ENCODE peak calls at places on chromosomes 6 and 20, in ten cellular contexts. One of them, this sample, is unnamed.

GRCh38 chr20:2316847-2317495 is 21.2 kb downstream of the TGM3 start:
- DNase-seq in AG04450: no peak
- DNase-seq in A549: no peak
- DNase-seq in prostate gland: no peak
- DNase-seq in BJ: no peak
- DNase-seq in fibroblast of villous mesenchyme: no peak
- DNase-seq in lower leg skin: no peak
- DNase-seq in endodermal cell: no peak
- DNase-seq in psoas muscle: no peak
- DNase-seq in GM12865: no peak
- DNase-seq in this sample: no peak

GRCh38 chr6:73285674-73286283 is 22.8 kb upstream of the KHDC1 start:
- DNase-seq in psoas muscle: no peak
- DNase-seq in A549: peak
- DNase-seq in lower leg skin: no peak
- DNase-seq in AG04450: peak
- DNase-seq in fibroblast of villous mesenchyme: peak
- DNase-seq in endodermal cell: no peak
- DNase-seq in BJ: no peak
- DNase-seq in GM12865: peak
- DNase-seq in prostate gland: no peak
- DNase-seq in this sample: no peak

GRCh38 chr6:131199568-131200272 is 64.5 kb downstream of the AKAP7 start:
- DNase-seq in BJ: no peak
- DNase-seq in lower leg skin: no peak
- DNase-seq in prostate gland: no peak
- DNase-seq in A549: peak
- DNase-seq in fibroblast of villous mesenchyme: peak
- DNase-seq in GM12865: peak
- DNase-seq in psoas muscle: no peak
- DNase-seq in AG04450: no peak
- DNase-seq in endodermal cell: peak
- DNase-seq in this sample: peak

GRCh38 chr6:21053612-21054011 is 519.4 kb downstream of the CDKAL1 start:
- DNase-seq in psoas muscle: no peak
- DNase-seq in lower leg skin: no peak
- DNase-seq in GM12865: no peak
- DNase-seq in fibroblast of villous mesenchyme: peak
- DNase-seq in BJ: no peak
- DNase-seq in endodermal cell: no peak
- DNase-seq in AG04450: no peak
- DNase-seq in A549: no peak
- DNase-seq in prostate gland: no peak
- DNase-seq in this sample: no peak

GRCh38 chr6:117505337-117505736 is 22.9 kb downstream of the DCBLD1 start:
- DNase-seq in psoas muscle: no peak
- DNase-seq in A549: peak
- DNase-seq in fibroblast of villous mesenchyme: peak
- DNase-seq in lower leg skin: no peak
- DNase-seq in AG04450: no peak
- DNase-seq in GM12865: no peak
- DNase-seq in BJ: no peak
- DNase-seq in endodermal cell: no peak
- DNase-seq in prostate gland: no peak
- DNase-seq in this sample: no peak

GRCh38 chr6:127343753-127344659 is 597 bp upstream of the ECHDC1 start:
- DNase-seq in GM12865: peak
- DNase-seq in prostate gland: no peak
- DNase-seq in AG04450: peak
- DNase-seq in psoas muscle: no peak
- DNase-seq in lower leg skin: no peak
- DNase-seq in fibroblast of villous mesenchyme: peak
- DNase-seq in A549: peak
- DNase-seq in BJ: no peak
- DNase-seq in endodermal cell: peak
- DNase-seq in this sample: no peak

GRCh38 chr20:9392892-9393857 is 121.2 kb upstream of the LAMP5 start:
- DNase-seq in psoas muscle: peak
- DNase-seq in endodermal cell: peak
- DNase-seq in AG04450: no peak
- DNase-seq in GM12865: peak
- DNase-seq in A549: peak
- DNase-seq in fibroblast of villous mesenchyme: peak
- DNase-seq in prostate gland: peak
- DNase-seq in lower leg skin: peak
- DNase-seq in BJ: no peak
- DNase-seq in this sample: no peak

GRCh38 chr6:25832307-25832662 is 433 bp upstream of the SLC17A1 start:
- DNase-seq in BJ: no peak
- DNase-seq in AG04450: no peak
- DNase-seq in endodermal cell: no peak
- DNase-seq in prostate gland: no peak
- DNase-seq in psoas muscle: no peak
- DNase-seq in lower leg skin: no peak
- DNase-seq in A549: no peak
- DNase-seq in fibroblast of villous mesenchyme: no peak
- DNase-seq in GM12865: no peak
- DNase-seq in this sample: no peak

GRCh38 chr20:15515706-15516105 is 1057.5 kb downstream of the KIF16B start:
- DNase-seq in psoas muscle: no peak
- DNase-seq in lower leg skin: no peak
- DNase-seq in fibroblast of villous mesenchyme: no peak
- DNase-seq in AG04450: no peak
- DNase-seq in BJ: no peak
- DNase-seq in GM12865: no peak
- DNase-seq in prostate gland: no peak
- DNase-seq in A549: no peak
- DNase-seq in endodermal cell: no peak
- DNase-seq in this sample: no peak

GRCh38 chr6:22447862-22448261 is 121.5 kb upstream of the HDGFL1 start:
- DNase-seq in fibroblast of villous mesenchyme: no peak
- DNase-seq in endodermal cell: no peak
- DNase-seq in BJ: no peak
- DNase-seq in lower leg skin: no peak
- DNase-seq in GM12865: no peak
- DNase-seq in psoas muscle: no peak
- DNase-seq in AG04450: no peak
- DNase-seq in A549: no peak
- DNase-seq in prostate gland: no peak
- DNase-seq in this sample: no peak

GRCh38 chr6:56087421-56087820 is 160.0 kb downstream of the COL21A1 start:
- DNase-seq in lower leg skin: no peak
- DNase-seq in fibroblast of villous mesenchyme: peak
- DNase-seq in GM12865: no peak
- DNase-seq in psoas muscle: no peak
- DNase-seq in endodermal cell: no peak
- DNase-seq in A549: no peak
- DNase-seq in prostate gland: no peak
- DNase-seq in BJ: no peak
- DNase-seq in AG04450: no peak
- DNase-seq in this sample: no peak

GRCh38 chr6:53336070-53336469 is 12.7 kb downstream of the ELOVL5 start:
- DNase-seq in fibroblast of villous mesenchyme: no peak
- DNase-seq in prostate gland: no peak
- DNase-seq in BJ: no peak
- DNase-seq in endodermal cell: no peak
- DNase-seq in GM12865: no peak
- DNase-seq in A549: no peak
- DNase-seq in AG04450: no peak
- DNase-seq in lower leg skin: no peak
- DNase-seq in psoas muscle: no peak
- DNase-seq in this sample: no peak
- H3K4me3 ChIP-seq in fibroblast of villous mesenchyme: no peak
- H3K4me3 ChIP-seq in prostate gland: no peak
- H3K4me3 ChIP-seq in BJ: no peak
- H3K4me3 ChIP-seq in endodermal cell: no peak
- H3K4me3 ChIP-seq in GM12865: peak
- H3K4me3 ChIP-seq in A549: no peak
- H3K4me3 ChIP-seq in AG04450: no peak
- H3K4me3 ChIP-seq in lower leg skin: no peak
- H3K4me3 ChIP-seq in psoas muscle: no peak
- H3K4me3 ChIP-seq in this sample: no peak

GRCh38 chr6:16372029-16372776 is 133.8 kb downstream of the GMPR start:
- DNase-seq in A549: no peak
- DNase-seq in AG04450: no peak
- DNase-seq in fibroblast of villous mesenchyme: no peak
- DNase-seq in psoas muscle: no peak
- DNase-seq in endodermal cell: no peak
- DNase-seq in BJ: no peak
- DNase-seq in lower leg skin: no peak
- DNase-seq in prostate gland: no peak
- DNase-seq in GM12865: no peak
- DNase-seq in this sample: no peak
- TF ChIP-seq CTCF in A549: no peak
- TF ChIP-seq CTCF in AG04450: no peak
- TF ChIP-seq CTCF in fibroblast of villous mesenchyme: no peak
- TF ChIP-seq CTCF in psoas muscle: no peak
- TF ChIP-seq CTCF in endodermal cell: no peak
- TF ChIP-seq CTCF in BJ: no peak
- TF ChIP-seq CTCF in lower leg skin: no peak
- TF ChIP-seq CTCF in prostate gland: no peak
- TF ChIP-seq CTCF in GM12865: no peak
- TF ChIP-seq CTCF in this sample: no peak

DNA sequence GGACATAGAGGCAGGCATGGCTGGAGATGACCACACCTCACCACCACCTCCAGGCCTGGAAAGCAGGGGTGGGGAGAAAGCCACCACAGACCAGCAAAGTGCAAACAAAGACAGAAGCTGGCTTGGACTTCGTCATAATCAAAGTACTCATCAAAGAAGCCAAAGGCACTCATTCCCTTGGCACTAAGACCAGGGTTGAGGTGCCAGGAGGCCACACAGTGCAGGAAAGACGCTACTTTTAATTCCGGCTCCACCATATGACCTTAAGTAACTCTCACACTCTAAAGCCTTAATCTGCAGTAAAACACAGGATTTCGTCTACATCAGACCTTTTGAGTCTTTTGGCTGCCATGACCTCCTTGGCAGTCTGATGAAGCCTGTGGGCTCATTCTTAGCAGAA is 123.1 kb downstream of the HIVEP2 start:
- DNase-seq in lower leg skin: no peak
- DNase-seq in AG04450: no peak
- DNase-seq in prostate gland: peak
- DNase-seq in psoas muscle: peak
- DNase-seq in fibroblast of villous mesenchyme: no peak
- DNase-seq in BJ: no peak
- DNase-seq in A549: no peak
- DNase-seq in endodermal cell: no peak
- DNase-seq in GM12865: no peak
- DNase-seq in this sample: no peak
- H3K4me3 ChIP-seq in lower leg skin: no peak
- H3K4me3 ChIP-seq in AG04450: no peak
- H3K4me3 ChIP-seq in prostate gland: no peak
- H3K4me3 ChIP-seq in psoas muscle: peak
- H3K4me3 ChIP-seq in fibroblast of villous mesenchyme: no peak
- H3K4me3 ChIP-seq in BJ: no peak
- H3K4me3 ChIP-seq in A549: no peak
- H3K4me3 ChIP-seq in endodermal cell: no peak
- H3K4me3 ChIP-seq in GM12865: no peak
- H3K4me3 ChIP-seq in this sample: no peak

GRCh38 chr20:42024653-42025052 is 406.5 kb upstream of the CHD6 start:
- DNase-seq in endodermal cell: peak
- DNase-seq in A549: no peak
- DNase-seq in AG04450: no peak
- DNase-seq in psoas muscle: no peak
- DNase-seq in GM12865: peak
- DNase-seq in fibroblast of villous mesenchyme: peak
- DNase-seq in prostate gland: no peak
- DNase-seq in lower leg skin: no peak
- DNase-seq in BJ: no peak
- DNase-seq in this sample: no peak

GRCh38 chr20:42026599-42026998 is 408.4 kb upstream of the CHD6 start:
- DNase-seq in fibroblast of villous mesenchyme: no peak
- DNase-seq in prostate gland: no peak
- DNase-seq in endodermal cell: no peak
- DNase-seq in AG04450: no peak
- DNase-seq in BJ: no peak
- DNase-seq in A549: no peak
- DNase-seq in psoas muscle: no peak
- DNase-seq in GM12865: no peak
- DNase-seq in lower leg skin: no peak
- DNase-seq in this sample: no peak

GRCh38 chr20:42027746-42028268 is 409.6 kb upstream of the CHD6 start:
- DNase-seq in psoas muscle: no peak
- DNase-seq in GM12865: no peak
- DNase-seq in fibroblast of villous mesenchyme: no peak
- DNase-seq in A549: no peak
- DNase-seq in lower leg skin: no peak
- DNase-seq in AG04450: no peak
- DNase-seq in endodermal cell: no peak
- DNase-seq in prostate gland: no peak
- DNase-seq in BJ: no peak
- DNase-seq in this sample: no peak
- TF ChIP-seq CTCF in psoas muscle: no peak
- TF ChIP-seq CTCF in GM12865: no peak
- TF ChIP-seq CTCF in fibroblast of villous mesenchyme: no peak
- TF ChIP-seq CTCF in A549: no peak
- TF ChIP-seq CTCF in lower leg skin: no peak
- TF ChIP-seq CTCF in AG04450: no peak
- TF ChIP-seq CTCF in endodermal cell: peak
- TF ChIP-seq CTCF in prostate gland: no peak
- TF ChIP-seq CTCF in BJ: no peak
- TF ChIP-seq CTCF in this sample: no peak

DNA sequence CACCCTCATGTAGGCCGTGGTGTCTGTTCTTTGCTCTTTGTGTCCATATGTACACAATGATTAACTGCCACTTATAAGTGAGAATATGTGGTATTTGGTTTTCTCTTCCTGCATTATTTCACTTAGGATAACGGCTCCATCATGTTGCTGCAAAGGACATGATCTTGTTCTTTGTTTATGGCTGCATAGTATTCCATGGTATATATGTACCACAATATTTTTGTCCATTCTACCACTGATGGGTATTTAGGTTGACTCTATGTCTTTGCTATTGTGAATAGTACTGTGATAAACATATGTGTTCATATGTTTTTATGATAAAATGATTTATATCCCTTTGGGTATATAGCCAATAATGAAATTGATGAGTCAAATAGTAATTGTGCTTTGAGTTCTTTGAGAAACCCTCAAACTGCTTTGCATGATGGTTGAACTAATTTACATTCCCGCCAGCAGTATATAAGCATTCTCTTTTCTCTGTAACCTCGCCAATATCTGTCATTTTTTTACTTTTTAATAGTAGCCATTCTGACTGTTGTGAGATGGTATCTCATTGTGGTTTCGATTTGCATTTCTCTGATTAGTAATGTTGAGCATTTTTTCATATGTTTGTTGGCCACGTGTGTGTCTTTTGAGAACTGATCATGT is 174.4 kb upstream of the NT5E start:
- DNase-seq in fibroblast of villous mesenchyme: no peak
- DNase-seq in prostate gland: no peak
- DNase-seq in AG04450: no peak
- DNase-seq in BJ: no peak
- DNase-seq in A549: no peak
- DNase-seq in psoas muscle: no peak
- DNase-seq in GM12865: no peak
- DNase-seq in lower leg skin: no peak
- DNase-seq in endodermal cell: no peak
- DNase-seq in this sample: no peak
- H3K4me3 ChIP-seq in fibroblast of villous mesenchyme: no peak
- H3K4me3 ChIP-seq in prostate gland: no peak
- H3K4me3 ChIP-seq in AG04450: no peak
- H3K4me3 ChIP-seq in BJ: no peak
- H3K4me3 ChIP-seq in A549: no peak
- H3K4me3 ChIP-seq in psoas muscle: no peak
- H3K4me3 ChIP-seq in GM12865: no peak
- H3K4me3 ChIP-seq in lower leg skin: no peak
- H3K4me3 ChIP-seq in endodermal cell: no peak
- H3K4me3 ChIP-seq in this sample: no peak

GRCh38 chr6:99330159-99330558 is 19.3 kb downstream of the FAXC start:
- DNase-seq in prostate gland: peak
- DNase-seq in endodermal cell: peak
- DNase-seq in lower leg skin: peak
- DNase-seq in BJ: no peak
- DNase-seq in GM12865: peak
- DNase-seq in AG04450: peak
- DNase-seq in psoas muscle: no peak
- DNase-seq in A549: peak
- DNase-seq in fibroblast of villous mesenchyme: peak
- DNase-seq in this sample: peak
- TF ChIP-seq CTCF in prostate gland: peak
- TF ChIP-seq CTCF in endodermal cell: peak
- TF ChIP-seq CTCF in lower leg skin: no peak
- TF ChIP-seq CTCF in BJ: peak
- TF ChIP-seq CTCF in GM12865: peak
- TF ChIP-seq CTCF in AG04450: peak
- TF ChIP-seq CTCF in psoas muscle: peak
- TF ChIP-seq CTCF in A549: peak
- TF ChIP-seq CTCF in fibroblast of villous mesenchyme: peak
- TF ChIP-seq CTCF in this sample: peak